ENCODE peak calls at places on chromosomes 16 and 17, in eight cellular contexts. One of them, this sample, is unnamed.

GRCh38 chr17:35944151-35944550 is 638 bp upstream of the LYZL6 start:
- DNase-seq in mesendoderm: peak
- DNase-seq in activated T-helper 9 cell treated with anti-CD3 and anti-CD28 coated beads, Interleukin-2, amount 50 U/mL, for 16 hours: no peak
- DNase-seq in fibroblast of the conjunctiva: no peak
- DNase-seq in HFF-Myc: no peak
- DNase-seq in left ventricle myocardium inferior: no peak
- DNase-seq in ureter: no peak
- DNase-seq in NCI-H510A treated with DMSO at 0.1 percent for 48 hours: no peak
- DNase-seq in this sample: no peak

GRCh38 chr17:7590743-7591142 is 849 bp upstream of the SOX15 start:
- DNase-seq in mesendoderm: peak
- DNase-seq in activated T-helper 9 cell treated with anti-CD3 and anti-CD28 coated beads, Interleukin-2, amount 50 U/mL, for 16 hours: no peak
- DNase-seq in fibroblast of the conjunctiva: no peak
- DNase-seq in HFF-Myc: no peak
- DNase-seq in left ventricle myocardium inferior: no peak
- DNase-seq in ureter: no peak
- DNase-seq in NCI-H510A treated with DMSO at 0.1 percent for 48 hours: no peak
- DNase-seq in this sample: no peak

GRCh38 chr16:48676836-48677235 is 66.9 kb upstream of the N4BP1 start:
- DNase-seq in mesendoderm: no peak
- DNase-seq in activated T-helper 9 cell treated with anti-CD3 and anti-CD28 coated beads, Interleukin-2, amount 50 U/mL, for 16 hours: no peak
- DNase-seq in fibroblast of the conjunctiva: no peak
- DNase-seq in HFF-Myc: no peak
- DNase-seq in left ventricle myocardium inferior: no peak
- DNase-seq in ureter: no peak
- DNase-seq in NCI-H510A treated with DMSO at 0.1 percent for 48 hours: no peak
- DNase-seq in this sample: no peak

GRCh38 chr17:55527520-55528118 is 16.4 kb upstream of the SMIM36 start:
- DNase-seq in mesendoderm: peak
- DNase-seq in activated T-helper 9 cell treated with anti-CD3 and anti-CD28 coated beads, Interleukin-2, amount 50 U/mL, for 16 hours: no peak
- DNase-seq in fibroblast of the conjunctiva: peak
- DNase-seq in HFF-Myc: peak
- DNase-seq in left ventricle myocardium inferior: no peak
- DNase-seq in ureter: peak
- DNase-seq in NCI-H510A treated with DMSO at 0.1 percent for 48 hours: peak
- DNase-seq in this sample: no peak

GRCh38 chr17:77145635-77146632 is 5.2 kb downstream of the SEC14L1 start:
- DNase-seq in mesendoderm: peak
- DNase-seq in activated T-helper 9 cell treated with anti-CD3 and anti-CD28 coated beads, Interleukin-2, amount 50 U/mL, for 16 hours: no peak
- DNase-seq in fibroblast of the conjunctiva: no peak
- DNase-seq in HFF-Myc: peak
- DNase-seq in left ventricle myocardium inferior: peak
- DNase-seq in ureter: peak
- DNase-seq in NCI-H510A treated with DMSO at 0.1 percent for 48 hours: peak
- DNase-seq in this sample: peak

GRCh38 chr17:29103341-29103740 is 60.4 kb downstream of the PIPOX start:
- DNase-seq in mesendoderm: no peak
- DNase-seq in activated T-helper 9 cell treated with anti-CD3 and anti-CD28 coated beads, Interleukin-2, amount 50 U/mL, for 16 hours: no peak
- DNase-seq in fibroblast of the conjunctiva: no peak
- DNase-seq in HFF-Myc: no peak
- DNase-seq in left ventricle myocardium inferior: no peak
- DNase-seq in ureter: no peak
- DNase-seq in NCI-H510A treated with DMSO at 0.1 percent for 48 hours: no peak
- DNase-seq in this sample: no peak

GRCh38 chr17:58376472-58376921 is 24.5 kb upstream of the SUPT4H1 start:
- DNase-seq in mesendoderm: peak
- DNase-seq in activated T-helper 9 cell treated with anti-CD3 and anti-CD28 coated beads, Interleukin-2, amount 50 U/mL, for 16 hours: no peak
- DNase-seq in fibroblast of the conjunctiva: no peak
- DNase-seq in HFF-Myc: no peak
- DNase-seq in left ventricle myocardium inferior: no peak
- DNase-seq in ureter: no peak
- DNase-seq in NCI-H510A treated with DMSO at 0.1 percent for 48 hours: no peak
- DNase-seq in this sample: no peak

GRCh38 chr17:19709841-19710240 is 6.5 kb downstream of the SLC47A2 start:
- DNase-seq in mesendoderm: no peak
- DNase-seq in activated T-helper 9 cell treated with anti-CD3 and anti-CD28 coated beads, Interleukin-2, amount 50 U/mL, for 16 hours: no peak
- DNase-seq in fibroblast of the conjunctiva: no peak
- DNase-seq in HFF-Myc: no peak
- DNase-seq in left ventricle myocardium inferior: no peak
- DNase-seq in ureter: peak
- DNase-seq in NCI-H510A treated with DMSO at 0.1 percent for 48 hours: no peak
- DNase-seq in this sample: no peak

GRCh38 chr16:68737046-68737729 is at the start of gene CDH1:
- DNase-seq in mesendoderm: peak
- DNase-seq in activated T-helper 9 cell treated with anti-CD3 and anti-CD28 coated beads, Interleukin-2, amount 50 U/mL, for 16 hours: no peak
- DNase-seq in fibroblast of the conjunctiva: no peak
- DNase-seq in HFF-Myc: no peak
- DNase-seq in left ventricle myocardium inferior: no peak
- DNase-seq in ureter: peak
- DNase-seq in NCI-H510A treated with DMSO at 0.1 percent for 48 hours: peak
- DNase-seq in this sample: no peak

GRCh38 chr17:81314410-81315169 is 19.5 kb upstream of the SLC38A10 start:
- DNase-seq in mesendoderm: no peak
- DNase-seq in activated T-helper 9 cell treated with anti-CD3 and anti-CD28 coated beads, Interleukin-2, amount 50 U/mL, for 16 hours: no peak
- DNase-seq in fibroblast of the conjunctiva: no peak
- DNase-seq in HFF-Myc: no peak
- DNase-seq in left ventricle myocardium inferior: no peak
- DNase-seq in ureter: no peak
- DNase-seq in NCI-H510A treated with DMSO at 0.1 percent for 48 hours: no peak
- DNase-seq in this sample: no peak